ENCODE peak calls at places on chromosomes 6 and 20, in four cellular contexts. C is HepG2, F is GM12878, D is K562. N is an unnamed sample.

GRCh38 chr6:162258647-162259046 is 468.9 kb downstream of the PRKN start:
- DNase-seq in F (no peak), D (no peak), C (no peak), N (no peak)

GRCh38 chr6:122063090-122063489 is 336.4 kb upstream of the HSF2 start:
- DNase-seq in D (no peak), C (no peak), F (no peak), N (peak)

GRCh38 chr6:115935361-115935760 is 125.3 kb downstream of the FRK start:
- DNase-seq in F (no peak), D (no peak), C (no peak), N (no peak)

GRCh38 chr6:107115695-107116327 is 496 bp upstream of the BEND3 start:
- DNase-seq in D (peak), F (no peak), C (peak), N (peak)

GRCh38 chr6:148367418-148368024 is 24.9 kb downstream of the SASH1 start:
- DNase-seq in D (no peak), C (no peak), F (no peak), N (no peak)

GRCh38 chr6:148177589-148178233 is 164.9 kb upstream of the SASH1 start:
- DNase-seq in C (peak), D (peak), F (no peak), N (peak)

GRCh38 chr6:43077981-43078411 is 1.9 kb downstream of the PTK7 start:
- DNase-seq in C (no peak), F (no peak), D (no peak), N (no peak)

GRCh38 chr6:37019065-37019450 is 13.6 kb downstream of the FGD2 start:
- DNase-seq in D (no peak), F (no peak), C (peak), N (no peak)

GRCh38 chr6:2194643-2195042 is 50.8 kb downstream of the GMDS start:
- DNase-seq in C (no peak), F (peak), D (no peak), N (no peak)

GRCh38 chr6:108115598-108116058 is 41.1 kb upstream of the OSTM1 start:
- DNase-seq in F (no peak), C (peak), D (peak), N (peak)

GRCh38 chr6:127939442-127940066 is 38.7 kb upstream of the THEMIS start:
- DNase-seq in F (no peak), D (no peak), C (no peak), N (no peak)

GRCh38 chr6:152595507-152595906 is 41.7 kb downstream of the SYNE1 start:
- DNase-seq in D (no peak), C (peak), F (no peak), N (peak)

GRCh38 chr6:37038297-37039198 is 33.1 kb downstream of the FGD2 start:
- DNase-seq in C (no peak), D (peak), F (no peak), N (no peak)

GRCh38 chr6:142784344-142784743 is 160.6 kb downstream of the HIVEP2 start:
- DNase-seq in D (no peak), F (peak), C (no peak), N (no peak)

GRCh38 chr20:11912013-11912663 is 5.6 kb upstream of the BTBD3 start:
- DNase-seq in C (peak), D (peak), F (no peak), N (peak)

GRCh38 chr20:43853918-43854317 is 60.7 kb upstream of the TOX2 start:
- DNase-seq in F (no peak), C (no peak), D (no peak), N (no peak)

GRCh38 chr6:144931172-144932035 is 646.3 kb downstream of the UTRN start:
- DNase-seq in F (no peak), D (peak), C (peak), N (peak)

GRCh38 chr6:43972179-43972914 is 154.9 kb downstream of the MRPL14 start:
- DNase-seq in F (no peak), C (no peak), D (peak), N (no peak)

GRCh38 chr20:38633577-38634093 is 32.0 kb downstream of the ARHGAP40 start:
- DNase-seq in D (peak), F (no peak), C (peak), N (peak)

GRCh38 chr6:33700391-33701050 is 11.0 kb downstream of the UQCC2 start:
- DNase-seq in C (peak), D (peak), F (no peak), N (peak)

GRCh38 chr6:50998905-50999304 is 180.2 kb downstream of the TFAP2B start:
- DNase-seq in D (no peak), C (no peak), F (no peak), N (no peak)

GRCh38 chr6:69917834-69918233 is 51.5 kb downstream of the COL19A1 start:
- DNase-seq in C (no peak), F (peak), D (no peak), N (no peak)

GRCh38 chr20:1468117-1468624 is 1.5 kb upstream of the NSFL1C start:
- DNase-seq in C (no peak), F (no peak), D (no peak), N (no peak)

GRCh38 chr6:88599561-88599960 is 363.9 kb downstream of the RNGTT start:
- DNase-seq in C (peak), D (peak), F (no peak), N (no peak)

GRCh38 chr6:13431861-13432465 is 55.4 kb downstream of the GFOD1 start:
- DNase-seq in C (peak), D (peak), F (peak), N (no peak)

GRCh38 chr20:40156600-40157307 is 532.3 kb downstream of the MAFB start:
- DNase-seq in F (peak), D (no peak), C (no peak), N (no peak)

GRCh38 chr6:127578900-127579299 is 1.9 kb downstream of the C6orf58 start:
- DNase-seq in F (no peak), D (no peak), C (no peak), N (no peak)

GRCh38 chr6:28490191-28490890 is 25.3 kb downstream of the GPX6 start:
- DNase-seq in D (no peak), F (no peak), C (no peak), N (peak)

GRCh38 chr20:2804921-2805681 is 4.7 kb upstream of the CPXM1 start:
- DNase-seq in D (no peak), C (no peak), F (no peak), N (no peak)

GRCh38 chr6:116370328-116370716 is 425 bp upstream of the DSE start:
- DNase-seq in D (no peak), F (no peak), C (no peak), N (no peak)

GRCh38 chr20:1888796-1889463 is 6.3 kb upstream of the SIRPA start:
- DNase-seq in F (no peak), D (no peak), C (peak), N (no peak)

DNA sequence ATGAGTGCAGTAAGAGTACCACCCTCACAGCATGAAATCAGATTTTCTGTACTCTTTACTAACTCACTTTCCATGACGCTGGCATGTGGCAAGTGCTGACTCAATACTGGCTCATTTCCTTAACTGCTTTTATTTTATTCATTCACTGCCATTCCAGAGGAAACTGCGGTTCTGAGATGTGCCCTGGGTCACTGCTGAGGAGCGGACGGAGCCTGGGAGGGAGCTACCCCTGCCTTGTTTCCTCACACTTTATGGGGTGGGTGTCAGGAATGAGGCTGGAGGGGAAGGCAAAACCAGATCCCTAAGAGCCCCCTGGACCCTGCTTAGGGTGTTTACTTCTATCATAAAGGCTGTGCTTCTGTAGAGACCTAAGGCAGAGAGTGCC is 14.4 kb downstream of the NT5E start:
- DNase-seq in C (no peak), F (no peak), D (no peak), N (no peak)
- TF ChIP-seq BHLHE40 in C (no peak), F (no peak), D (no peak), N (no peak)

DNA sequence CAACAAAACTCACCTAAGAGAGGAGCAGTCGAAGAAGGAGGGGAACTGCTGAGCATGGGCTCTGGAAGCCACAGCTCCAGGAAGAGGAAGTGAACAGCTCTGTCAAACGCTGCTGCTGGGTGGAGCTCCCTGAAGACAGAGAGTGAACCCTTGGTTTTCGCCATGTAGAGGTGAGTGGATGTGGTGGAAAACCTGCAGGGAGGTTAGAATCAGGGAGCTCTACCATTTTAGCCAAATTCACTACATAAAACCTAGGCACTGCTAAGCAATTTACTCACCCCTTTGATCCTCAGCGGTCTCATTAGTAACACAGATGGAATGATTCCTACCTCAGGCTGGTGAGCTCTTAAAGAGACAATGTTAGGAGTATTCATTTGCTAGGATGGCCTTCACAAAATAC is 19.4 kb upstream of the TFAP2A start:
- DNase-seq in F (no peak), C (no peak), D (no peak), N (no peak)
- TF ChIP-seq FOXM1 in F (no peak), C (no peak), D (no peak), N (no peak)

DNA sequence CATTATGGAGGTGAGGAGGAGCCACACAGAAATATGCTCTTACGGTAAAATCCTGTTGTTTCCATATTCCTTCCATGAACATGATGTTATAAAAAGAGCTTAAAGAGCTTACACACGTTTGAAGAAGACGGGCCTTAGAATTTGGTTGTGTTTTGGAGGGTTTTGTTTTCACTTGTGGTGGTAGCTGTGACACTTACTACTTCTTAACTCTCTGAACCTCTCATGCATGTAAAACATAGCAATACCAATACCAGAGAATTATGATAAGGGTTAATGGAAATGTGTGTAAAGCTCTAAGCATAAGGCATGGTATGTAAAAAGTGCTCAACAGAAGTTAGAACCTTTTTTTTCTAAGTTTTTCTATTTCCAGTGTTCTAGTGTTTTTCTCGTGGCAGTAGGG is 256.1 kb upstream of the KCNQ5 start:
- DNase-seq in F (no peak), C (no peak), D (no peak), N (no peak)
- TF ChIP-seq FOXK2 in F (no peak), C (no peak), D (no peak), N (no peak)

DNA sequence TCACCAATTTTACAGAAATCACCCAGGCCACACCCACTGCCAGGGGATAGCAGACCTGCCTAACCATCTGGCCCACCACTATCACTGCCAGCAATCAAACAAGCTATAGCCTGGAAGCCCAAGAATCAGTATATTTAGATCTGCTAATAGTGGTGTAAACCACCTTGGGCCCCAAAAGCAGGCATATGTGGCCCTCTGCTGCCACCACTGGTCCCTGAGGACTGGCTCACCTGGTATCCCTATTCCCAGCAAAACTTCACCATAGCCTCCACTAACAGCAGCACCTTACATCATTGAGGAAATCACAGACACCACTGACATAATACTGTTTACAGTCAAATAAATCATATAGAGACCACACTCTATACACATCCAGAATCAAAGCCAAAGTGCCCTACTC is 880.4 kb upstream of the MAN1A1 start:
- DNase-seq in C (peak), F (no peak), D (no peak), N (no peak)
- TF ChIP-seq BHLHE40 in C (no peak), F (no peak), D (no peak), N (no peak)

DNA sequence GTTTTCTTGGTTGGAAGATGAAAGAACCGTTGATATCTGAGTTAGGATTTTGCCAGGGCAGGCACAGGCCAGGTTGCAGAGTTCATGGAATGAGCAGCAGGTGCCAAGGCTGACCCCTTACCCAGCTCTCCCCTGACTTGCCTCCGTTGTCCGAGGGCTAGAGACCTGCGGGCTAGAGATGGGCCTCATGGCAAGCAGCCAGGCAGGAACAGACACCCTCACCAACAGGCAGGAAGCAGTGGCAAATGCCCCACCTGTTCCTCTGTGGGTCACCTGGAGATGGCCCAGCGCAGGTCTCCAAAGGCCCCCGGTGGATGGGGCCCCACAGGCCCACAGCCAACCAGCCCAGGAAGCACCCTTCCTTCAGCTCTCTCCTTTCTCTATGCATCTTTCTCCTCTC is 186.7 kb upstream of the PMEPA1 start:
- DNase-seq in C (no peak), D (no peak), F (no peak), N (no peak)
- TF ChIP-seq FOXM1 in C (no peak), D (no peak), F (no peak), N (no peak)

DNA sequence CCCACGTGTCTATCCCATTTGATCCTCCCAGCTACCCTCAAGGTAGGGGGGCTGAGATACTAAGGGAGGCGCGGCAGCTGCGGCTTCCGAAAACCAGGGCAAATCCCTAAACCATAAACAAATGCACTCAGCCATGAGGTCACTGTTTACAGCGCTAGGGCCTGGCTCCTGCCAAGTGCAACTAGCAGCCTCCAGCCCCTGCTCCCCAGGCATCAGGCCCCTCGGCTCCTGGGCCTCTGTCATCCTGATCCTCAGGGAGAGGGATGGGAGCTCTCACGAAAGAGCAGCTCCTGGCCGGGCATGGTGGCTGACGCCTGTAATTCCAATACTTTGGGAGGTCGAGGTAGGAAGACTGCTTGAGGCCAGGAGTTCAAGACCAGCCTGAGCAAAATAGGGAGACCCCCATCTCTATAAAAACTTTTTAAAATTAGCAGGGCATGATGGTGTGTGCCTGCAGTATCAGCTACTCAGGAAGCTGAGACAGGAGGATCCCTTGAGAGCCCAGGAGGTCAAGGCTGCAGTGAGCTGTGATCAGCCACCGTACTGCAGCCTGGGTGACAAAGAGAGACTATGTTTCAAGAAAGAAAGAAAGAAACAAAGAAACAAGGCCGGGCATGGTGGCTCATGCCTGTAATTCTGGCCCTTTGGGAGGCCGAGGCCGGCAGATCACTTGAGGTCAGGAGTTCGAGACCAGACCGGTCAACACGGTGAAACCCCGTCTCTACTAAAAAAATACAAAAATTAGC is 42.5 kb upstream of the TLDC2 start:
- DNase-seq in D (no peak), F (no peak), C (no peak), N (no peak)
- TF ChIP-seq FOXK2 in D (no peak), F (no peak), C (no peak), N (no peak)

DNA sequence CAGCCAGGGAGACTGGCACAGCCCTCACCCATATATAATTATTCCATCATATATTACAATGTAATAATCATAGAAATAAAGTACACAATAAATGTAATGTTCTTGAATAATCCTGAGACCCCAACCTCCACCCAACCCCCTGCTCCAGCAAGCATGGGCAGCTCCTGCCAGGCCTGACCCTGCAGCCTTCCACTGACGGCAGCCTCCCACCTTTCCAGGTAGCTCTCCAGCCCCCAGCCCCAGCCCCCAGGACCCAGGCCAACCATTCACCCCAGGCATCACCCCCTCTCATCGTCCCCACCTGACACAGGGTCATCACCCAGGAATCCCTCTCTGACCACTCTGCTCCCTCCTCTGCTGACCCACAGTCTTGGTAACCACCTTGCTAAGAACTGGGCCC is 14.6 kb downstream of the TFEB start:
- DNase-seq in D (no peak), C (no peak), F (no peak), N (no peak)
- TF ChIP-seq BHLHE40 in D (no peak), C (no peak), F (no peak), N (no peak)

GRCh38 chr6:105609375-105609991 is 206.6 kb upstream of the PREP start:
- DNase-seq in D (no peak), F (no peak), C (no peak), N (no peak)
- TF ChIP-seq FOXM1 in D (no peak), F (no peak), C (no peak), N (no peak)

GRCh38 chr20:16369441-16369840 is 203.8 kb downstream of the KIF16B start:
- DNase-seq in C (no peak), F (no peak), D (no peak), N (no peak)

GRCh38 chr20:16366548-16366947 is 206.7 kb downstream of the KIF16B start:
- DNase-seq in F (no peak), D (no peak), C (no peak), N (no peak)

GRCh38 chr20:16363832-16364687 is 209.2 kb downstream of the KIF16B start:
- DNase-seq in F (no peak), D (no peak), C (no peak), N (no peak)

GRCh38 chr20:16367948-16368560 is 205.2 kb downstream of the KIF16B start:
- DNase-seq in D (no peak), F (no peak), C (no peak), N (no peak)

GRCh38 chr20:16368645-16369292 is 204.5 kb downstream of the KIF16B start:
- DNase-seq in C (peak), F (no peak), D (no peak), N (no peak)
- TF ChIP-seq FOXK2 in C (no peak), F (no peak), D (no peak), N (no peak)

GRCh38 chr20:52103911-52104545 is 87.6 kb downstream of the ZFP64 start:
- DNase-seq in C (no peak), D (no peak), F (no peak), N (peak)

GRCh38 chr20:52105045-52105572 is 86.5 kb downstream of the ZFP64 start:
- DNase-seq in D (no peak), C (no peak), F (no peak), N (peak)

GRCh38 chr20:52104546-52105044 is 87.0 kb downstream of the ZFP64 start:
- DNase-seq in F (no peak), D (no peak), C (no peak), N (peak)

GRCh38 chr20:52103469-52103910 is 88.1 kb downstream of the ZFP64 start:
- DNase-seq in D (peak), C (no peak), F (no peak), N (no peak)

GRCh38 chr20:52105573-52106422 is 85.8 kb downstream of the ZFP64 start:
- DNase-seq in C (no peak), D (no peak), F (no peak), N (peak)
- TF ChIP-seq BHLHE40 in C (no peak), D (no peak), F (no peak), N (no peak)